ENCODE peak calls at places on chromosome 12, in six cellular contexts. O is ovary; M is progenitor cell of endocrine pancreas; V is CD4-positive, alpha-beta T cell; Q is tibial artery; W is astrocyte. H is an unnamed sample.

GRCh38 chr12:49554266-49554665 is 13.7 kb downstream of the MCRS1 start:
- DNase-seq in Q (no peak), O (no peak), V (no peak), W (no peak), M (no peak), H (no peak)

GRCh38 chr12:131075194-131075593 is 121.5 kb downstream of the ADGRD1 start:
- DNase-seq in M (no peak), V (no peak), W (no peak), O (no peak), Q (no peak), H (no peak)

GRCh38 chr12:92866418-92866817 is 62.7 kb downstream of the EEA1 start:
- DNase-seq in V (no peak), M (no peak), W (no peak), Q (no peak), O (no peak), H (no peak)

GRCh38 chr12:116130431-116130830 is 147.1 kb downstream of the MED13L start:
- DNase-seq in Q (no peak), W (peak), M (no peak), V (no peak), O (no peak), H (no peak)

GRCh38 chr12:11743748-11744147 is 94.3 kb downstream of the ETV6 start:
- DNase-seq in Q (no peak), M (no peak), W (no peak), O (no peak), V (no peak), H (no peak)

GRCh38 chr12:89895591-89895990 is 187.0 kb upstream of the ATP2B1 start:
- DNase-seq in V (no peak), O (no peak), W (no peak), M (no peak), Q (no peak), H (no peak)

GRCh38 chr12:31849090-31849687 is 110.0 kb upstream of the RESF1 start:
- DNase-seq in W (peak), V (no peak), O (no peak), M (no peak), Q (no peak), H (no peak)

GRCh38 chr12:94689002-94689645 is 38.8 kb upstream of the TMCC3 start:
- DNase-seq in Q (no peak), W (peak), V (no peak), O (no peak), M (no peak), H (peak)

GRCh38 chr12:110582286-110583136 is 607 bp downstream of the PPTC7 start:
- DNase-seq in O (peak), Q (peak), M (peak), V (peak), W (no peak), H (peak)

GRCh38 chr12:20455001-20455706 is 86.8 kb downstream of the PDE3A start:
- DNase-seq in O (no peak), W (peak), Q (no peak), M (no peak), V (no peak), H (no peak)

GRCh38 chr12:15405601-15406000 is 83.3 kb downstream of the PTPRO start:
- DNase-seq in V (no peak), M (no peak), Q (no peak), O (no peak), W (no peak), H (no peak)

GRCh38 chr12:13198921-13199320 is 2.4 kb downstream of the EMP1 start:
- DNase-seq in Q (no peak), M (no peak), V (no peak), W (no peak), O (no peak), H (no peak)

GRCh38 chr12:60173213-60174170 is 577.7 kb downstream of the SLC16A7 start:
- DNase-seq in V (no peak), O (no peak), W (no peak), Q (no peak), M (no peak), H (no peak)

GRCh38 chr12:116126610-116127009 is 150.9 kb downstream of the MED13L start:
- DNase-seq in O (no peak), W (peak), V (no peak), Q (no peak), M (no peak), H (no peak)

GRCh38 chr12:65952737-65953209 is 128.5 kb downstream of the HMGA2 start:
- DNase-seq in Q (no peak), O (no peak), V (no peak), M (no peak), W (peak), H (no peak)

GRCh38 chr12:44774815-44775411 is 101.2 kb downstream of the NELL2 start:
- DNase-seq in Q (no peak), V (peak), M (peak), O (no peak), W (no peak), H (peak)

GRCh38 chr12:25436206-25436912 is 116.7 kb downstream of the LMNTD1 start:
- DNase-seq in V (peak), W (peak), O (peak), M (no peak), Q (no peak), H (peak)

GRCh38 chr12:92224685-92225331 is 79.2 kb upstream of the BTG1 start:
- DNase-seq in M (no peak), V (no peak), Q (no peak), W (peak), O (no peak), H (no peak)

GRCh38 chr12:95718001-95718400 is 72.6 kb downstream of the NTN4 start:
- DNase-seq in Q (no peak), M (no peak), O (no peak), V (no peak), W (no peak), H (no peak)

GRCh38 chr12:82650627-82651337 is 35.9 kb upstream of the TMTC2 start:
- DNase-seq in Q (no peak), O (no peak), M (no peak), V (no peak), W (peak), H (peak)

GRCh38 chr12:3278681-3279414 is 201.7 kb downstream of the TSPAN9 start:
- DNase-seq in V (no peak), W (no peak), Q (no peak), M (no peak), O (no peak), H (no peak)

DNA sequence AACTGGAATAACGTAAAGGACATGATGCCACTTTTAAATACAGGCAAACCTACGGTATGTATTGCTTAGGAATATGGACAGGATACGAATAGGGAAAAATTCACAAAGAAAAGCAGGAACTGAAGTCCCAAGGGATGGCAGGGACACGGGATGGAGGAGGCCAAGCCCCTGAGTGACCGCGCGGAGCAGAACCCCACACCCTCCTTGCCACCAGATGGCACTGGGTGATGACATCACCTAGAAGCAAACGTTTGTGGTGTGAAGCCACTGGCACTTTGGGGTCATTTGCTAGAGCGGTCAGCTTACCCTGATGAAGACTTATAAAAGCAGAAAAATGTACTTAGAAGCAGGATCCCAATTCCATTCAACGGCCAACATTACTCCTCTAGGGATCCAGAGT is 9.4 kb downstream of the DHX37 start:
- DNase-seq in Q (no peak), V (no peak), O (no peak), W (no peak), M (no peak), H (no peak)
- TF ChIP-seq CTCF in Q (no peak), V (no peak), O (no peak), W (no peak), M (no peak), H (no peak)

DNA sequence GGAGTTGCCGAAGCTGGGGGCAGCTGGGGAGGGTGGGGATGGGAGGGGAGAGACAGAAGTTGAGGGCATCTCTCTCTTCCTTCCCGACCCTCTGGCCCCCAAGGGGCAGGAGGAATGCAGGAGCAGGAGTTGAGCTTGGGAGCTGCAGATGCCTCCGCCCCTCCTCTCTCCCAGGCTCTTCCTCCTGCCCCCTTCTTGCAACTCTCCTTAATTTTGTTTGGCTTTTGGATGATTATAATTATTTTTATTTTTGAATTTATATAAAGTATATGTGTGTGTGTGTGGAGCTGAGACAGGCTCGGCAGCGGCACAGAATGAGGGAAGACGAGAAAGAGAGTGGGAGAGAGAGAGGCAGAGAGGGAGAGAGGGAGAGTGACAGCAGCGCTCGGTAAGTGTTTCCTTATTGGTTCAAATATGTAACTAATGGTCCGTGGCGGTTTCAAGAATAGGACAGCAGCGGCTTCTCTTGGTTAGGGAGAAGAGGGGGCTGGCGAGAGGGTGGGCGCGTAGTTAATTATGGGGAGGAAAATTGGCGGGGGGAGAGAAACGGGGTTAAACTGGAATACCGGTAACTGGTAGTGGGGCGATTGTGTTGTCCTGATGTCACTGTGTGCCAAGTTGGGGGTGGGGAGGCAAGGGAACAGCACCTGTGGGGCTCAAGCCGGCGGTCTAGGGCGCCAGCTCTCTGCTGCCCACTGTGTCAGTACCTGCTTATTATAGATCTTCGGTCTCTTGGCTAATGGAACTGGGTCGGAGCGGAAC is 8.4 kb downstream of the HOXC8 start:
- DNase-seq in O (no peak), Q (peak), M (no peak), V (no peak), W (no peak), H (no peak)
- TF ChIP-seq CTCF in O (no peak), Q (no peak), M (no peak), V (no peak), W (no peak), H (no peak)

GRCh38 chr12:104680506-104680905 is 223.8 kb downstream of the CHST11 start:
- DNase-seq in M (no peak), V (no peak), O (no peak), W (no peak), Q (no peak), H (no peak)

GRCh38 chr12:104677441-104678089 is 220.8 kb downstream of the CHST11 start:
- DNase-seq in W (no peak), O (no peak), V (no peak), M (no peak), Q (no peak), H (no peak)

GRCh38 chr12:104682790-104683279 is 226.1 kb downstream of the CHST11 start:
- DNase-seq in V (peak), W (no peak), M (no peak), Q (no peak), O (no peak), H (peak)

GRCh38 chr12:104681012-104681690 is 224.4 kb downstream of the CHST11 start:
- DNase-seq in V (no peak), W (no peak), M (no peak), Q (no peak), O (no peak), H (no peak)

DNA sequence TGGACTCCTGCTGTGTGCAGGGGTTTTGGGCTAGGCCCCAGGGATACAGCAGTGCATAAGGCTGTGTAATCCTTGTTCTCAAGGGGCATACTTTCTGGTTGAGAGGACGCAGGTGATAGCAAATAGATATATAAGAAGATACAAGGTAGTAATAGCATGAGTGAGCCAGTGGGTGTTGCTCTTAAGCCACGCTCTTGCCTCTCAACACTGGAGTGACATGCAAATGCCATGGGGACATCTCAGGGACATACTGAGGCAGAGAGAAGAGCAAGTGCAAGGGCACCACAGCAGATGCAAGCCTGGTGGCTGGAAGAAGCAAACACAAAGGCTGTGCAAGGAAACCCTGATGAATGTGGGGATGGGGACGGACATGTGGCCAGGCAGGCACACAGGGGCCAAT is 223.3 kb downstream of the CHST11 start:
- DNase-seq in W (no peak), O (no peak), V (no peak), M (no peak), Q (no peak), H (peak)
- TF ChIP-seq CTCF in W (peak), O (no peak), V (no peak), M (no peak), Q (no peak), H (peak)

GRCh38 chr12:132189378-132190011 is 45.2 kb downstream of the NOC4L start:
- DNase-seq in Q (peak), W (peak), O (peak), M (peak), V (peak), H (peak)
- TF ChIP-seq CTCF in Q (no peak), W (no peak), O (no peak), M (no peak), V (no peak), H (no peak)

H was measured in GM10248.